ENCODE peak calls at places on chromosome 21, in eight cellular contexts. Y is cardiac muscle cell, M is keratinocyte, D is foreskin fibroblast, S is bronchial epithelial cell, O is astrocyte of the spinal cord, Z is GM12865, A is gastrocnemius medialis. N is an unnamed sample.

GRCh38 chr21:45607021-45607921 is 36.3 kb upstream of the PCBP3 start:
- DNase-seq in O (peak), S (no peak), Z (no peak), D (no peak), M (no peak), Y (peak), A (no peak), N (no peak)

GRCh38 chr21:41799763-41800162 is 32.9 kb upstream of the RIPK4 start:
- DNase-seq in O (no peak), Z (no peak), Y (no peak), M (no peak), S (no peak), D (no peak), A (no peak), N (no peak)

GRCh38 chr21:41441546-41441945 is 15.5 kb downstream of the MX1 start:
- DNase-seq in D (no peak), A (no peak), Z (no peak), O (no peak), Y (no peak), M (no peak), S (no peak), N (no peak)

GRCh38 chr21:32233055-32233546 is 45.7 kb downstream of the MIS18A start:
- DNase-seq in O (no peak), Z (no peak), A (no peak), Y (no peak), S (peak), M (no peak), D (no peak), N (no peak)

GRCh38 chr21:42125571-42126544 is 54.7 kb downstream of the UMODL1 start:
- DNase-seq in S (peak), D (peak), O (no peak), M (no peak), Y (peak), A (no peak), Z (no peak), N (peak)

GRCh38 chr21:31330144-31330483 is 13.9 kb downstream of the TIAM1 start:
- DNase-seq in Z (no peak), Y (no peak), D (no peak), M (no peak), A (no peak), S (no peak), O (no peak), N (no peak)

GRCh38 chr21:42377211-42377950 is 11.0 kb upstream of the TFF1 start:
- DNase-seq in S (no peak), Y (no peak), O (no peak), D (no peak), M (no peak), A (no peak), Z (no peak), N (no peak)

GRCh38 chr21:39109596-39110210 is 73.5 kb downstream of the PSMG1 start:
- DNase-seq in D (no peak), A (no peak), Z (no peak), O (no peak), Y (no peak), M (no peak), S (no peak), N (no peak)

GRCh38 chr21:45747802-45748445 is 104.4 kb downstream of the PCBP3 start:
- DNase-seq in Z (no peak), D (peak), A (peak), S (peak), Y (peak), M (peak), O (peak), N (no peak)

GRCh38 chr21:40176732-40177131 is 309.5 kb downstream of the PCP4 start:
- DNase-seq in S (no peak), A (no peak), Z (no peak), Y (no peak), M (no peak), D (no peak), O (no peak), N (no peak)

GRCh38 chr21:38322551-38322950 is 65.8 kb downstream of the KCNJ15 start:
- DNase-seq in D (peak), S (no peak), A (no peak), Y (no peak), Z (no peak), M (no peak), O (peak), N (no peak)

GRCh38 chr21:45442276-45442675 is 37.3 kb downstream of the COL18A1 start:
- DNase-seq in M (no peak), D (no peak), O (no peak), Y (no peak), A (no peak), S (no peak), Z (no peak), N (peak)

GRCh38 chr21:41133896-41134522 is 34.0 kb upstream of the BACE2 start:
- DNase-seq in M (no peak), O (peak), D (peak), A (no peak), Z (peak), S (peak), Y (peak), N (no peak)

GRCh38 chr21:46294647-46295176 is 8.6 kb downstream of the YBEY start:
- DNase-seq in S (peak), D (peak), M (no peak), Y (peak), A (no peak), O (peak), Z (peak), N (no peak)

GRCh38 chr21:28608646-28609045 is 384.0 kb downstream of the LTN1 start:
- DNase-seq in M (no peak), S (peak), Y (no peak), Z (no peak), A (no peak), D (peak), O (no peak), N (no peak)

GRCh38 chr21:36041910-36042309 is 18.4 kb downstream of the SETD4 start:
- DNase-seq in Y (no peak), M (no peak), Z (no peak), O (no peak), A (no peak), D (no peak), S (no peak), N (no peak)

GRCh38 chr21:29378814-29379213 is 80.1 kb downstream of the BACH1 start:
- DNase-seq in D (peak), A (no peak), Y (peak), S (no peak), O (no peak), Z (no peak), M (no peak), N (no peak)

GRCh38 chr21:42532466-42533181 is 19.0 kb downstream of the SLC37A1 start:
- DNase-seq in D (peak), O (no peak), Y (no peak), S (no peak), A (peak), Z (no peak), M (no peak), N (peak)

GRCh38 chr21:43829575-43830119 is 35.4 kb upstream of the AGPAT3 start:
- DNase-seq in A (no peak), Y (no peak), O (no peak), S (no peak), D (no peak), M (no peak), Z (no peak), N (no peak)
- H3K4me3 ChIP-seq in A (no peak), Y (no peak), O (no peak), S (no peak), D (no peak), M (no peak), Z (no peak), N (no peak)

GRCh38 chr21:33480481-33481103 is 818 bp upstream of the TMEM50B start:
- DNase-seq in S (no peak), A (no peak), Y (no peak), D (no peak), M (no peak), O (no peak), Z (no peak), N (no peak)

GRCh38 chr21:33477066-33477465 is 2.7 kb downstream of the TMEM50B start:
- DNase-seq in A (no peak), M (no peak), S (no peak), Y (no peak), Z (no peak), D (no peak), O (no peak), N (no peak)

GRCh38 chr21:33479679-33480480 is at the start of gene TMEM50B:
- DNase-seq in S (peak), Y (peak), D (peak), O (peak), M (peak), A (peak), Z (peak), N (peak)

GRCh38 chr21:33478182-33478581 is 1.6 kb downstream of the TMEM50B start:
- DNase-seq in M (no peak), Z (no peak), Y (no peak), A (no peak), O (no peak), S (no peak), D (peak), N (no peak)

GRCh38 chr21:33478858-33479678 is 706 bp downstream of the TMEM50B start:
- DNase-seq in D (peak), M (no peak), Z (peak), Y (peak), O (peak), A (peak), S (peak), N (peak)
- TF ChIP-seq CTCF in D (peak), M (peak), Z (peak), Y (peak), O (no peak), A (no peak), S (peak), N (peak)

DNA sequence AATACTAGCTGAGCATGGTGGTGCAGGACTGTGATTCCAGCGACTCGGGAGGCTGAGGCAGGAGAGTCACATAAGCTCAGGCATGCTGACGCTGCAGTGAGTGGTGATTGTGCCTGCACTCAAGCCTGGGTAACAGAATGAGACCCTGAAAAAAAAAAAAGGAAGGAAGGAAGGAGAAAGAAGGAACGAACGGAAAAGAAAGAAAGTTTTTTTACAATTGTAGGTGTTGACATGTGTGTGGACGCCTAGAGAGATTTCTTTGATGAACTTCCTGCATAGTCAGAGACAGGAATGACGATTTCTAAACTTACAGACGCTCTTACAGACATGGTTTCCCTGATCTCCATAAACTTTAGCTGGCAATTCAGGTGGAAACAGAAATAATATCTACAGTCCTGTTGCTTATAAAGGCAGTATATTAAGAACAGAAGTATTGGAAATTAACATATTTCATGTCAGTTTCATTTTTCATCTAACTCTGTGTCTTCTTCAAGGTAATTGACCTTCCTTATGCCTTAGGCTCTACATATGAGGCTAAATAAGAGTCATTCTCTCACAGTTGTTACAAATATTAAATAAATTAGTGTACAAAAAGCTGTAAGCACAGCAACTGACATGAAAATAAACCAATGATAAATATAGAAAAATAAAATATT is 4.1 kb downstream of the SAMSN1 start:
- DNase-seq in S (no peak), Z (no peak), D (no peak), M (no peak), Y (peak), A (no peak), O (no peak), N (no peak)
- H3K4me3 ChIP-seq in S (no peak), Z (peak), D (no peak), M (no peak), Y (no peak), A (no peak), O (no peak), N (no peak)

GRCh38 chr21:26961704-26962103 is 5.2 kb downstream of the ADAMTS5 start:
- DNase-seq in Z (no peak), D (peak), Y (no peak), O (no peak), A (no peak), S (no peak), M (no peak), N (no peak)
- TF ChIP-seq CTCF in Z (no peak), D (no peak), Y (peak), O (peak), A (no peak), S (peak), M (peak), N (no peak)

GRCh38 chr21:16588433-16588860 is 858.7 kb downstream of the USP25 start:
- DNase-seq in O (peak), S (peak), A (peak), M (peak), Z (no peak), Y (peak), D (peak), N (peak)
- H3K4me3 ChIP-seq in O (peak), S (peak), A (peak), M (peak), Z (no peak), Y (no peak), D (peak), N (peak)

N was measured in right lobe of liver.